ENCODE peak calls at places on chromosomes 16 and 17, in seven cellular contexts. E, H, I, T, F, G and K are unnamed samples.

GRCh38 chr16:58443783-58444182 is 51.5 kb downstream of the GINS3 start:
- DNase-seq in I (no peak), T (no peak), H (no peak), E (no peak), G (no peak), F (no peak), K (no peak)

GRCh38 chr17:59332890-59333377 is 1.5 kb downstream of the YPEL2 start:
- DNase-seq in F (no peak), I (no peak), G (no peak), E (peak; percentile 47), T (peak; percentile 39), H (peak; percentile 49), K (peak; percentile 66)

GRCh38 chr16:290015-290680 is 7.2 kb downstream of the PDIA2 start:
- DNase-seq in H (no peak), T (no peak), I (no peak), E (no peak), G (no peak), F (no peak), K (no peak)

GRCh38 chr17:691423-691822 is 23.2 kb downstream of the VPS53 start:
- DNase-seq in T (peak; percentile 57), G (no peak), E (no peak), H (no peak), I (no peak), F (no peak), K (no peak)

GRCh38 chr16:84768798-84769177 is 51.0 kb upstream of the CRISPLD2 start:
- DNase-seq in I (no peak), T (no peak), H (no peak), G (no peak), F (no peak), E (no peak), K (no peak)

GRCh38 chr17:59650642-59651041 is 30.9 kb downstream of the CLTC start:
- DNase-seq in T (no peak), I (no peak), G (no peak), E (no peak), F (no peak), H (no peak), K (no peak)

GRCh38 chr17:3828151-3828851 is 17.7 kb downstream of the NCBP3 start:
- DNase-seq in G (no peak), H (no peak), I (no peak), T (no peak), E (no peak), F (no peak), K (no peak)

GRCh38 chr16:84292032-84292431 is 2.6 kb upstream of the WFDC1 start:
- DNase-seq in I (no peak), H (no peak), F (no peak), E (no peak), T (no peak), G (no peak), K (peak; percentile 64)

GRCh38 chr17:56291226-56291805 is 138.0 kb downstream of the ANKFN1 start:
- DNase-seq in G (no peak), H (no peak), F (no peak), I (no peak), E (no peak), T (peak; percentile 15), K (no peak)

GRCh38 chr16:1788708-1789100 is 4.8 kb downstream of the IGFALS start:
- DNase-seq in F (no peak), H (no peak), I (no peak), T (no peak), E (no peak), G (no peak), K (no peak)

GRCh38 chr17:79923974-79924638 is 84.9 kb upstream of the CBX4 start:
- DNase-seq in T (no peak), E (peak; percentile 19), F (no peak), I (peak; percentile 82), H (peak; percentile 42), G (no peak), K (peak; percentile 67)

GRCh38 chr16:30030841-30031413 is at the start of gene TLCD3B:
- DNase-seq in E (peak; percentile 63), F (no peak), G (no peak), T (no peak), H (no peak), I (peak; percentile 57), K (no peak)